ENCODE peak calls at places on chromosomes 6 and 20, in five cellular contexts. X is AG09309, J is suprapubic skin, C is HCT116, V is tibial nerve. D is an unnamed sample.

GRCh38 chr20:25023316-25023715 is 30.8 kb upstream of the APMAP start:
- DNase-seq in X (no peak), J (peak), C (no peak), V (no peak), D (no peak)

GRCh38 chr6:149476789-149477455 is 7.9 kb downstream of the ZC3H12D start:
- DNase-seq in X (no peak), J (no peak), C (no peak), V (no peak), D (no peak)

GRCh38 chr20:4051413-4052138 is 36.2 kb upstream of the RNF24 start:
- DNase-seq in X (no peak), J (no peak), C (no peak), V (no peak), D (no peak)

GRCh38 chr6:501891-502601 is 110.5 kb downstream of the IRF4 start:
- DNase-seq in X (no peak), J (no peak), C (no peak), V (no peak), D (no peak)

GRCh38 chr20:63007722-63008488 is 1.1 kb upstream of the BHLHE23 start:
- DNase-seq in X (no peak), J (no peak), C (no peak), V (no peak), D (no peak)

GRCh38 chr6:113634352-113635163 is 222.6 kb upstream of the MARCKS start:
- DNase-seq in X (peak), J (no peak), C (no peak), V (no peak), D (peak)

GRCh38 chr6:33957391-33958207 is 153.8 kb upstream of the MLN start:
- DNase-seq in X (no peak), J (no peak), C (no peak), V (no peak), D (no peak)

GRCh38 chr6:36350681-36351091 is 14.0 kb upstream of the BNIP5 start:
- DNase-seq in X (peak), J (no peak), C (no peak), V (no peak), D (peak)

DNA sequence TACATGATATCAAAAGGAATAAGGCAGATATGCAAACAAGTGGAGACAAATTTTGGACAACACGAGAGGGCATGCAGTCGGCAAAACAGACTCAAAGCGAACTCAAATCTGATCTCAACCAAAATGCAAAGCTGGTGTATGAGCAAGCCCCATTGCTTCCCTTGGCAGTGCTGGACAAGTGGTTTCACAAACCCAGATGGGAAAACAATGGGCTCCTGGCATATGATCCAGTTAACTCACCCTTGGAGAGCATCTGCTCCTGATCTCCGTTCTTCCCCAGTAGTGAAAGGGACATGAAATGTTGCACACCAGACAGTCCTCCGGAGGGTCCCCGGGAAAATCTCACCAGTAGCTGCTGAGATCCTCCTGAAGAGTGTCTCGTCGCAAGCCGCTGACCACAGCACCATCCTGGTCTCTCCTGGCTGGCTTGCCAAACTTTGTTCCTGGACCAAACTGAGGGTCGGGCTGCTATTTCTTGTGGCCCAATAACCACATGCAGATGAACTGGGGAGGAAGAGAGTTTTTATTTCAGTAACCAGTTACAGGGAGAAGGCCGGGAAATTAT is 84.3 kb upstream of the THBS2 start:
- DNase-seq in X (no peak), J (no peak), C (no peak), V (no peak), D (no peak)
- H3K4me3 ChIP-seq in X (no peak), J (no peak), C (no peak), V (no peak), D (no peak)

GRCh38 chr6:38064431-38064830 is 244.9 kb downstream of the ZFAND3 start:
- DNase-seq in X (no peak), J (no peak), C (no peak), V (no peak), D (no peak)

GRCh38 chr6:38065734-38066133 is 246.2 kb downstream of the ZFAND3 start:
- DNase-seq in X (no peak), J (no peak), C (no peak), V (no peak), D (no peak)

GRCh38 chr6:38063973-38064372 is 244.4 kb downstream of the ZFAND3 start:
- DNase-seq in X (no peak), J (no peak), C (no peak), V (no peak), D (no peak)

GRCh38 chr6:38067263-38067980 is 247.9 kb downstream of the ZFAND3 start:
- DNase-seq in X (no peak), J (no peak), C (no peak), V (no peak), D (no peak)

DNA sequence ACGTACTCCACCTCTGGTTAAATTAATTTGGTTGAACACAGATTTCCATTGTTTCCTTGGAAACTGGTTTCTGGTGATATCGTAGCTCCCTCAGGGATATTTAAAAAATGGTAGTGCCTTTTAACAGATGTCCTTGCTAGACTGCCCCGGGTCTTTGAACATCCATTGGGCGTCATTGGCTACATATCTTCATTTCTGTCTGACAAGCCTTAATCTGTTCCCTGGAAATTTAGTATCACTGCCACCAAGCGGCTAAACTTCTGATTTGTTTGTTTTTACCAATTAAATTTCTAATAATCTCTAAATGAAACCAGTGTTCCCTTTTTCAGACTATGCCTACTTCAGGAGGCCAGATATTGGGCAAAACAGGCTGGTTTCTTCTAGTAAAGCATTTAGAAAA is 249.3 kb downstream of the ZFAND3 start:
- DNase-seq in X (no peak), J (no peak), C (no peak), V (no peak), D (no peak)
- TF ChIP-seq CTCF in X (no peak), J (no peak), C (no peak), V (no peak), D (no peak)

GRCh38 chr20:18056174-18057105 is 1.3 kb downstream of the OVOL2 start:
- DNase-seq in X (no peak), J (no peak), C (no peak), V (no peak), D (no peak)
- H3K4me3 ChIP-seq in X (no peak), J (peak), C (peak), V (peak), D (no peak)

GRCh38 chr6:13767121-13767794 is 47.1 kb downstream of the MCUR1 start:
- DNase-seq in X (no peak), J (peak), C (no peak), V (peak), D (peak)
- TF ChIP-seq CTCF in X (peak), J (no peak), C (no peak), V (no peak), D (no peak)

D was measured in astrocyte of the spinal cord.